ENCODE peak calls at places on chromosomes 5 and 9, in nine cellular contexts. E is adrenal gland, P is psoas muscle, J is GM12865, U is activated B cell treated with CpG ODN at 0.5 μM for 24 hours, I is progenitor cell of endocrine pancreas, B is endothelial cell, D is BJ, G is IMR-90. Y is an unnamed sample.

GRCh38 chr5:157870837-157871834 is 12.2 kb upstream of the CLINT1 start:
- DNase-seq in E (no peak), P (no peak), J (peak; percentile 20), U (no peak), I (no peak), B (no peak), D (no peak), G (peak; percentile 54), Y (no peak)

GRCh38 chr5:129271309-129271708 is 176.8 kb downstream of the ISOC1 start:
- DNase-seq in E (peak; percentile 13), P (no peak), J (peak; percentile 21), U (no peak), I (no peak), B (peak; percentile 22), D (no peak), G (no peak), Y (no peak)

GRCh38 chr5:139458580-139459407 is 3.7 kb downstream of the ECSCR start:
- DNase-seq in E (no peak), P (no peak), J (peak; percentile 91), U (no peak), I (no peak), B (no peak), D (no peak), G (peak; percentile 88), Y (no peak)

GRCh38 chr5:157328277-157328912 is 62.5 kb downstream of the CYFIP2 start:
- DNase-seq in E (peak; percentile 75), P (peak; percentile 69), J (peak; percentile 66), U (no peak), I (peak; percentile 24), B (peak; percentile 55), D (peak; percentile 12), G (peak; percentile 81), Y (no peak)

GRCh38 chr5:16076657-16077056 is 102.9 kb downstream of the MARCHF11 start:
- DNase-seq in E (no peak), P (no peak), J (no peak), U (no peak), I (no peak), B (no peak), D (no peak), G (no peak), Y (no peak)

GRCh38 chr9:120742951-120743416 is 28.7 kb upstream of the MEGF9 start:
- DNase-seq in E (no peak), P (no peak), J (peak; percentile 61), U (no peak), I (no peak), B (no peak), D (no peak), G (peak; percentile 35), Y (no peak)

GRCh38 chr5:77751328-77752023 is 24.7 kb downstream of the TBCA start:
- DNase-seq in E (no peak), P (no peak), J (no peak), U (no peak), I (no peak), B (no peak), D (no peak), G (no peak), Y (no peak)

GRCh38 chr5:138264183-138264582 is 10.2 kb downstream of the GFRA3 start:
- DNase-seq in E (no peak), P (no peak), J (no peak), U (no peak), I (no peak), B (no peak), D (no peak), G (no peak), Y (no peak)

GRCh38 chr9:15942806-15943424 is 390.1 kb downstream of the CCDC171 start:
- DNase-seq in E (no peak), P (no peak), J (no peak), U (no peak), I (no peak), B (no peak), D (no peak), G (no peak), Y (no peak)

GRCh38 chr9:133112361-133113026 is 8.5 kb downstream of the RALGDS start:
- DNase-seq in E (peak; percentile 74), P (peak; percentile 78), J (peak; percentile 72), U (peak; percentile 53), I (no peak), B (no peak), D (no peak), G (no peak), Y (no peak)

GRCh38 chr5:154179846-154180710 is 10.5 kb upstream of the GALNT10 start:
- DNase-seq in E (peak; percentile 48), P (no peak), J (peak; percentile 74), U (no peak), I (no peak), B (peak; percentile 22), D (no peak), G (peak; percentile 67), Y (no peak)

GRCh38 chr9:87097238-87097637 is 149.9 kb upstream of the GAS1 start:
- DNase-seq in E (no peak), P (no peak), J (no peak), U (no peak), I (no peak), B (no peak), D (no peak), G (no peak), Y (no peak)

GRCh38 chr5:158648631-158649030 is 451.1 kb downstream of the EBF1 start:
- DNase-seq in E (no peak), P (no peak), J (no peak), U (no peak), I (no peak), B (no peak), D (no peak), G (no peak), Y (no peak)

GRCh38 chr9:74220327-74220726 is 276.8 kb upstream of the RORB start:
- DNase-seq in E (no peak), P (no peak), J (no peak), U (no peak), I (no peak), B (no peak), D (no peak), G (no peak), Y (no peak)

GRCh38 chr5:179278119-179278518 is 67.1 kb downstream of the ADAMTS2 start:
- DNase-seq in E (no peak), P (no peak), J (no peak), U (no peak), I (no peak), B (no peak), D (no peak), G (peak; percentile 23), Y (no peak)

GRCh38 chr5:134135091-134135655 is 20.7 kb downstream of the TCF7 start:
- DNase-seq in E (no peak), P (peak; percentile 11), J (no peak), U (peak; percentile 4), I (no peak), B (no peak), D (no peak), G (no peak), Y (no peak)

GRCh38 chr9:26975728-26976707 is 19.8 kb downstream of the IFT74 start:
- DNase-seq in E (peak; percentile 37), P (no peak), J (no peak), U (no peak), I (no peak), B (no peak), D (no peak), G (peak; percentile 46), Y (no peak)

GRCh38 chr5:156402387-156402921 is 75.5 kb downstream of the SGCD start:
- DNase-seq in E (peak; percentile 37), P (peak; percentile 65), J (peak; percentile 94), U (peak; percentile 52), I (no peak), B (no peak), D (no peak), G (no peak), Y (no peak)

GRCh38 chr5:89263846-89264245 is 380.9 kb upstream of the MEF2C start:
- DNase-seq in E (no peak), P (no peak), J (peak; percentile 32), U (no peak), I (no peak), B (no peak), D (no peak), G (no peak), Y (no peak)
- TF ChIP-seq CTCF in E (no peak), P (no peak), J (no peak), U (no peak), I (no peak), B (no peak), D (no peak), G (no peak), Y (no peak)

DNA sequence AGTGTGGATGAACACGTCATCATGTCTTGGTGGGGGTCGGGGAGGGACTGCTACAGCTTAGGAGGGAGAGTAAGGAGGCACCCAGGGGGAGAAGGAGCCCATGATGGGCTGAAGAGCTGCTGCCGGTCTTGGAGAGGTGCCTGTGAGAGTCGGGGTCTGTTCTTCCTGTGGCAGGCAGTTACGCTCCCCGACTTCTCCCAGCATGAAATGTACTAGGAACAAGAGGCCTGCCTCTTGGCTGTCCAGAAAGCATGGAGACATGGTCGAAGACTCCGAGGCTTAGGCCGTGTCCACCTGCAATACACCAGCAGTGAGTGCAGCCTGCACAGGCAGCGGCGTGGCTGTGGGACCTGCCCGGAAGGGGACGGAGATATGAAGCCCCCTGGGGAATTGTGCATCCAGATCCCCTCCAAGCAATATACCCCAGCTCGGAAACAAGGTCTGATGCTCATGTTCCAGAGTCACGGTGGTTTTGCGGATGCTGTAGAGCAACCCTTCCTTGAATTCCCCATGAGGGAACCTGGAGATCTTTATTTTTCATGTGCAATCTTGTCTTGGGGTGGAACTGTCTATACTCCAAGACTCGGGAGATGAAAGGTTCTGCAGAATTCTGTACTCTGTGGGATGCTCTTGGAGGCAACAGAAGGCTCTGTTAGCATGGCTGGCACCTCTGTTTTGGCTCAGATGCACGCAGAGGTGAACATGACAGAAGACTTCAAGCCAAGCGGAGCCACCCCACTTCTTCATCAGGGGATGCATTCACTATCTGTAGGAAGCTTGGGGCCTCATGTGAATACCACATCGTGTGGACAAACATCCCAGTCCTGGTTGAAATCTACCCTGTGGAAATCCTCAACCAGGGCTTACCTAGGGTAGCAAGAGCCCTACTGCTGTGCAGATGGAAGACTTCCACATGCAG is 374.9 kb upstream of the IRX4 start:
- DNase-seq in E (no peak), P (no peak), J (no peak), U (no peak), I (no peak), B (no peak), D (no peak), G (no peak), Y (no peak)
- TF ChIP-seq CTCF in E (no peak), P (no peak), J (no peak), U (no peak), I (no peak), B (no peak), D (no peak), G (no peak), Y (no peak)

DNA sequence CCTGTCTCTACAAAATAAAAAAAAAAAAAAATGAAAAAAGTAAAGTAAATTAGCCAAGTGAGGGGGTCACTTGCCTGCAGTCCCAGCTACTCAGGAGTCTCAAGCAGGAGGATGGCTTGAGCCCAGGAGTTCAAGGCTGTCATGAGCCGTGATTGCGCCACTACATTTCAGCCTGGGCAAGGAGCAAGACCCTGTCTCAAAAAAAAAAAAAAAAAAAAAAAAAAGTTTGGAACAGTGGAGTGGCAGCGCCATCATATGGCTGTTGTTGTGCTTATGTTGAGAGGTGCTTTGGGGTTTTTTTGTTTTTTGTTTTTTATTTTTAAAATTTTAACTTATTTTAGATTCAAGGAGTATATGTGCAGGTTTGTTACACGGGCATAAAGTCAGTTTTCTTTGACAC is 3.6 kb downstream of the BRIX1 start:
- DNase-seq in E (no peak), P (no peak), J (no peak), U (no peak), I (no peak), B (no peak), D (no peak), G (no peak), Y (no peak)
- TF ChIP-seq CTCF in E (no peak), P (no peak), J (peak; percentile 12), U (no peak), I (peak; percentile 24), B (no peak), D (peak; percentile 23), G (peak; percentile 26), Y (peak; percentile 49)

GRCh38 chr9:135622415-135623020 is 16.8 kb downstream of the GLT6D1 start:
- DNase-seq in E (no peak), P (no peak), J (no peak), U (no peak), I (no peak), B (no peak), D (no peak), G (no peak), Y (no peak)
- TF ChIP-seq CTCF in E (no peak), P (no peak), J (no peak), U (no peak), I (no peak), B (no peak), D (no peak), G (no peak), Y (no peak)